ENCODE peak calls at places on chromosomes 11 and 22, in seven cellular contexts. S, G, E, D, U, I and M are unnamed samples.
A peak's percentile ranks its signal among the peaks of the same experiment; 100 is the strongest.

GRCh38 chr11:2565447-2566222 is 120.8 kb downstream of the KCNQ1 start:
- DNase-seq in D (no peak), G (peak; percentile 49), E (no peak), I (no peak), U (no peak), S (no peak), M (no peak)

GRCh38 chr22:50672471-50673230 is at the start of gene SHANK3:
- DNase-seq in D (no peak), S (no peak), U (no peak), G (peak; percentile 86), I (no peak), E (peak; percentile 66), M (peak; percentile 68)

GRCh38 chr11:29616611-29617010 is 400.2 kb downstream of the KCNA4 start:
- DNase-seq in G (no peak), S (peak; percentile 53), D (no peak), U (no peak), E (no peak), I (peak; percentile 76), M (no peak)

GRCh38 chr11:102253018-102253775 is 64.1 kb upstream of the BIRC3 start:
- DNase-seq in S (no peak), I (no peak), G (no peak), D (peak; percentile 48), E (no peak), U (no peak), M (no peak)

GRCh38 chr11:77141034-77141433 is 13.0 kb downstream of the MYO7A start:
- DNase-seq in U (no peak), I (peak; percentile 55), G (no peak), S (no peak), D (no peak), E (no peak), M (no peak)

GRCh38 chr11:91394073-91394717 is 830.4 kb upstream of the FAT3 start:
- DNase-seq in G (no peak), I (no peak), S (no peak), D (no peak), U (no peak), E (no peak), M (no peak)

GRCh38 chr11:4606231-4607015 is 1.6 kb downstream of the TRIM68 start:
- DNase-seq in S (peak; percentile 5), I (peak; percentile 39), D (peak; percentile 45), E (no peak), U (peak; percentile 11), G (no peak), M (no peak)

GRCh38 chr11:57458410-57459111 is 1.8 kb upstream of the RTN4RL2 start:
- DNase-seq in E (peak; percentile 55), S (no peak), I (no peak), U (no peak), G (peak; percentile 82), D (peak; percentile 74), M (no peak)

GRCh38 chr22:22061085-22062077 is 78.8 kb upstream of the TOP3B start:
- DNase-seq in D (no peak), U (peak; percentile 49), G (no peak), S (no peak), I (peak; percentile 12), E (peak; percentile 30), M (no peak)

GRCh38 chr11:15216678-15217077 is 102.0 kb downstream of the INSC start:
- DNase-seq in U (no peak), S (no peak), D (no peak), I (no peak), E (no peak), G (no peak), M (no peak)
- TF ChIP-seq CTCF in U (peak; percentile 36), S (peak; percentile 43), D (no peak), I (peak; percentile 51), E (no peak), G (peak; percentile 27), M (peak; percentile 63)

DNA sequence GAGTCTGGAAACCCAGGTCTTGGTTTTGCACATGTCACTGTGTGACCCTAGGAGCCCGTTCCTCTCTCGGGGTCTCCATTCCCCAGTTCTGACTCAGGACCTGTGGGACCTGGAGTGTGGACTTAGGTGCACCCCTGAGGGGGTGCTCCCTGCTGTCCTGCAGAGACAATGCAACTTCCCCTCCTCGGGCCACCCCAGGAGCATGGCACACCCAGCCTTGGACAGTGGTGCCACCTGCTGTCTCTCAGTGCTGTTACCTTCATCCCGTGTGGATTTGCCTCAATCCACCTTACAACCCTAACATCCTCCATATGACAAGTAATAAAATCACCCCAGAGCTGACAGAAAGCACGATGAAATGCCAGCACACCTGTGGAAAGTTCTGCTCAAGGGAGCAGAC is 27.5 kb upstream of the CRYBB3 start:
- DNase-seq in I (no peak), U (no peak), E (no peak), G (no peak), D (peak; percentile 40), S (no peak), M (no peak)
- TF ChIP-seq CTCF in I (no peak), U (no peak), E (peak; percentile 64), G (peak; percentile 41), D (peak; percentile 32), S (peak; percentile 8), M (peak; percentile 67)

GRCh38 chr22:24390576-24390975 is 36.8 kb upstream of the ADORA2A start:
- DNase-seq in E (peak; percentile 46), G (no peak), U (no peak), I (no peak), S (no peak), D (no peak), M (no peak)
- TF ChIP-seq CTCF in E (no peak), G (no peak), U (no peak), I (no peak), S (no peak), D (no peak), M (no peak)

GRCh38 chr11:95067042-95067827 is 516 bp downstream of the SRSF8 start:
- DNase-seq in I (peak; percentile 77), E (peak; percentile 90), S (peak; percentile 33), D (peak; percentile 77), U (peak; percentile 40), G (peak; percentile 94), M (peak; percentile 94)
- TF ChIP-seq CTCF in I (peak; percentile 55), E (peak; percentile 66), S (peak; percentile 64), D (peak; percentile 44), U (peak; percentile 64), G (peak; percentile 59), M (peak; percentile 78)

GRCh38 chr11:11406652-11407051 is 53.6 kb upstream of the CSNK2A3 start:
- DNase-seq in E (no peak), I (no peak), D (no peak), S (no peak), G (no peak), U (no peak), M (no peak)

GRCh38 chr11:11407738-11408084 is 54.7 kb upstream of the CSNK2A3 start:
- DNase-seq in G (no peak), U (no peak), E (no peak), S (no peak), I (no peak), D (no peak), M (no peak)

GRCh38 chr11:11408436-11409221 is 55.6 kb upstream of the CSNK2A3 start:
- DNase-seq in E (no peak), G (no peak), D (no peak), U (no peak), I (no peak), S (no peak), M (no peak)

GRCh38 chr11:11409224-11409623 is 56.2 kb upstream of the CSNK2A3 start:
- DNase-seq in U (no peak), D (no peak), S (no peak), E (no peak), G (no peak), I (no peak), M (no peak)

GRCh38 chr11:11407065-11407737 is 54.2 kb upstream of the CSNK2A3 start:
- DNase-seq in D (no peak), U (no peak), I (no peak), S (no peak), E (peak; percentile 30), G (no peak), M (no peak)
- TF ChIP-seq CTCF in D (no peak), U (no peak), I (no peak), S (no peak), E (no peak), G (no peak), M (peak; percentile 35)

GRCh38 chr11:67274768-67275605 is 8.7 kb downstream of the GRK2 start:
- DNase-seq in S (no peak), G (peak; percentile 90), U (no peak), D (no peak), E (peak; percentile 68), I (no peak), M (peak; percentile 87)

GRCh38 chr11:67278135-67278938 is 10.8 kb upstream of the ANKRD13D start:
- DNase-seq in U (no peak), I (no peak), G (peak; percentile 74), D (no peak), E (peak; percentile 9), S (no peak), M (peak; percentile 81)

GRCh38 chr11:67277231-67277961 is 11.1 kb downstream of the GRK2 start:
- DNase-seq in S (no peak), I (peak; percentile 80), U (no peak), E (peak; percentile 93), G (peak; percentile 96), D (peak; percentile 91), M (peak; percentile 77)

GRCh38 chr11:67275606-67276409 is 9.5 kb downstream of the GRK2 start:
- DNase-seq in D (no peak), U (no peak), G (peak; percentile 76), E (no peak), I (no peak), S (no peak), M (peak; percentile 82)

GRCh38 chr11:67276821-67277230 is 10.6 kb downstream of the GRK2 start:
- DNase-seq in E (peak; percentile 63), I (peak; percentile 29), D (peak; percentile 67), G (peak; percentile 82), S (no peak), U (no peak), M (peak; percentile 72)
- TF ChIP-seq CTCF in E (peak; percentile 24), I (peak; percentile 44), D (peak; percentile 30), G (no peak), S (peak; percentile 21), U (peak; percentile 27), M (no peak)

GRCh38 chr11:66418986-66419308 is 1.9 kb upstream of the NPAS4 start:
- DNase-seq in S (no peak), E (no peak), D (no peak), G (no peak), I (no peak), U (no peak), M (no peak)

GRCh38 chr11:66418168-66418985 is 2.5 kb upstream of the NPAS4 start:
- DNase-seq in D (peak; percentile 55), I (peak; percentile 93), S (peak; percentile 88), E (peak; percentile 79), G (peak; percentile 85), U (peak; percentile 84), M (no peak)

GRCh38 chr11:66420671-66421476 is at the start of gene NPAS4:
- DNase-seq in I (no peak), E (no peak), D (no peak), G (peak; percentile 63), S (no peak), U (no peak), M (no peak)

GRCh38 chr11:66419825-66420224 is 1.0 kb upstream of the NPAS4 start:
- DNase-seq in I (no peak), U (no peak), G (no peak), D (no peak), S (no peak), E (no peak), M (no peak)

GRCh38 chr11:66421492-66422205 is 814 bp downstream of the NPAS4 start:
- DNase-seq in D (peak; percentile 90), U (peak; percentile 71), G (peak; percentile 96), I (peak; percentile 83), S (peak; percentile 76), E (peak; percentile 85), M (no peak)
- TF ChIP-seq CTCF in D (no peak), U (no peak), G (peak; percentile 7), I (no peak), S (no peak), E (no peak), M (no peak)